ENCODE peak calls at places on chromosomes 7 and 10, in six cellular contexts. L is nephron progenitor cell; Q is CD8-positive, alpha-beta T cell; D is foreskin fibroblast; A is GM10248; C is glutamatergic neuron. B is an unnamed sample.
A peak's percentile ranks its signal among the peaks of the same experiment; 100 is the strongest.

GRCh38 chr10:98636921-98637329 is 190.2 kb upstream of the HPS1 start:
- DNase-seq in Q (no peak), D (peak; percentile 6), A (no peak), L (no peak), C (no peak), B (no peak)

GRCh38 chr7:102122026-102122425 is 164.6 kb upstream of the SH2B2 start:
- DNase-seq in Q (no peak), C (no peak), D (peak; percentile 23), A (peak; percentile 49), L (no peak), B (no peak)

GRCh38 chr10:79178614-79179403 is 110.0 kb downstream of the ZMIZ1 start:
- DNase-seq in D (peak; percentile 72), Q (no peak), L (peak; percentile 58), A (no peak), C (peak; percentile 54), B (peak; percentile 74)

GRCh38 chr10:14356921-14357320 is 26.2 kb upstream of the FRMD4A start:
- DNase-seq in D (no peak), A (no peak), C (no peak), Q (no peak), L (no peak), B (no peak)

GRCh38 chr7:84677386-84677785 is 482.8 kb upstream of the SEMA3A start:
- DNase-seq in A (no peak), D (no peak), C (no peak), L (no peak), Q (no peak), B (no peak)

GRCh38 chr7:77427996-77428603 is 12.0 kb upstream of the GSAP start:
- DNase-seq in C (no peak), D (peak; percentile 94), A (no peak), L (peak; percentile 19), Q (no peak), B (no peak)

GRCh38 chr10:100739516-100740368 is 5.6 kb upstream of the PAX2 start:
- DNase-seq in C (peak; percentile 46), D (no peak), A (no peak), L (peak; percentile 56), Q (no peak), B (no peak)

GRCh38 chr10:73762915-73763314 is 18.7 kb downstream of the SEC24C start:
- DNase-seq in L (no peak), D (no peak), A (no peak), Q (no peak), C (no peak), B (no peak)

GRCh38 chr10:37711617-37712488 is 145.6 kb downstream of the ZNF248 start:
- DNase-seq in Q (no peak), L (no peak), A (no peak), C (no peak), D (no peak), B (no peak)

GRCh38 chr7:77232467-77232866 is 32.8 kb upstream of the FGL2 start:
- DNase-seq in L (no peak), Q (no peak), A (no peak), C (no peak), D (no peak), B (no peak)

GRCh38 chr10:100826983-100827818 is 81.8 kb downstream of the PAX2 start:
- DNase-seq in Q (no peak), C (peak; percentile 55), A (peak; percentile 60), D (no peak), L (peak; percentile 56), B (no peak)

GRCh38 chr7:18590744-18591340 is 95.3 kb downstream of the HDAC9 start:
- DNase-seq in D (peak; percentile 36), Q (no peak), C (no peak), A (no peak), L (no peak), B (no peak)

GRCh38 chr7:35700865-35701264 is 5.9 kb upstream of the HERPUD2 start:
- DNase-seq in A (no peak), C (no peak), L (no peak), D (no peak), Q (no peak), B (no peak)

GRCh38 chr10:97850446-97850845 is 803 bp downstream of the GOLGA7B start:
- DNase-seq in D (no peak), A (no peak), Q (no peak), L (no peak), C (no peak), B (no peak)

GRCh38 chr10:43297534-43297933 is 30.7 kb upstream of the RASGEF1A start:
- DNase-seq in D (no peak), L (no peak), Q (no peak), A (no peak), C (no peak), B (no peak)

GRCh38 chr7:101826081-101826835 is 8.8 kb downstream of the CUX1 start:
- DNase-seq in D (no peak), C (no peak), L (no peak), Q (no peak), A (no peak), B (no peak)

GRCh38 chr10:129622736-129623135 is 155.7 kb downstream of the MGMT start:
- DNase-seq in Q (no peak), D (no peak), A (no peak), L (no peak), C (no peak), B (no peak)

GRCh38 chr7:92835851-92836488 is 403 bp downstream of the CDK6 start:
- DNase-seq in A (peak; percentile 41), Q (peak; percentile 6), C (no peak), L (no peak), D (no peak), B (peak; percentile 26)

GRCh38 chr7:38953971-38954370 is 23.7 kb upstream of the POU6F2 start:
- DNase-seq in A (no peak), L (no peak), Q (no peak), D (no peak), C (no peak), B (no peak)

GRCh38 chr10:116113721-116114501 is 159.1 kb downstream of the GFRA1 start:
- DNase-seq in C (no peak), A (no peak), Q (no peak), D (no peak), L (no peak), B (no peak)

GRCh38 chr10:70267161-70267933 is 16.5 kb downstream of the NPFFR1 start:
- DNase-seq in C (no peak), L (peak; percentile 14), D (peak; percentile 99), Q (no peak), A (no peak), B (peak; percentile 30)

GRCh38 chr7:106071356-106071998 is 40.6 kb downstream of the SYPL1 start:
- DNase-seq in L (no peak), A (peak; percentile 81), D (no peak), Q (no peak), C (no peak), B (peak; percentile 27)

GRCh38 chr10:119650062-119650461 is 1.1 kb upstream of the BAG3 start:
- DNase-seq in C (no peak), Q (no peak), A (no peak), D (no peak), L (no peak), B (no peak)

GRCh38 chr7:117019786-117020604 is 66.7 kb downstream of the ST7 start:
- DNase-seq in L (peak; percentile 68), A (no peak), Q (no peak), C (peak; percentile 86), D (peak; percentile 76), B (peak; percentile 61)

GRCh38 chr10:99659868-99660366 is 608 bp downstream of the ENTPD7 start:
- DNase-seq in A (no peak), L (no peak), D (no peak), C (no peak), Q (no peak), B (no peak)

GRCh38 chr10:127115086-127115485 is 81.3 kb downstream of the INSYN2A start:
- DNase-seq in Q (no peak), C (no peak), A (no peak), L (no peak), D (no peak), B (no peak)

GRCh38 chr10:95188593-95188992 is 5.4 kb upstream of the ACSM6 start:
- DNase-seq in A (no peak), D (no peak), C (no peak), Q (no peak), L (no peak), B (no peak)

GRCh38 chr10:93471110-93471651 is 11.0 kb downstream of the MYOF start:
- DNase-seq in Q (no peak), L (no peak), C (no peak), D (peak; percentile 95), A (no peak), B (no peak)

GRCh38 chr7:112136707-112137008 is 69.5 kb downstream of the DOCK4 start:
- DNase-seq in C (no peak), D (no peak), L (no peak), Q (no peak), A (no peak), B (no peak)

GRCh38 chr7:102860351-102860811 is 52.4 kb upstream of the LRRC17 start:
- DNase-seq in Q (no peak), L (no peak), C (no peak), A (no peak), D (peak; percentile 95), B (no peak)

GRCh38 chr7:74148491-74148890 is 25.7 kb upstream of the EIF4H start:
- DNase-seq in D (no peak), L (no peak), A (no peak), C (no peak), Q (no peak), B (no peak)

DNA sequence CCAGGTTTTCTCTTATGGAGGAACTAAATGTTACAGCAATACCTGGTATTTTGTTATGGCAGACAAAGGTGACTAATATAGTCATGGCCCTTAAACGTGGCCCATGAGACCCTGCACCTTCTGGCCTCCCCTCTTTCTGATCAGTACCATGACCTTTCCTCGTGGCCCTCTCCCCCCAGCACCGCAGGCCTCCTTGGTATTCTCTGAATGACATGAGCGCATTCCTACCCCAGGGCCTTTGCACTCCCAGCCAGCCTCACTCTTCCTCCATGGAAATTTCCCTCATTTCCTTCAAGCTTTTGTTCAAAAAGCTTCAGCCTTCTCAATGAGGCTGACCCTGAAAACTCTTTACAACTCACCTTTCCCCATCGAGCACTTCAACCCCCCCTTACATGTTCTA is 46.5 kb upstream of the EMX2 start:
- DNase-seq in C (no peak), Q (no peak), A (no peak), L (no peak), D (no peak), B (no peak)
- TF ChIP-seq CTCF in C (no peak), Q (no peak), A (no peak), L (no peak), D (no peak), B (no peak)

GRCh38 chr10:34899161-34899560 is 84.1 kb upstream of the PARD3 start:
- DNase-seq in Q (no peak), C (no peak), D (no peak), L (no peak), A (no peak), B (no peak)
- TF ChIP-seq CTCF in Q (no peak), C (no peak), D (no peak), L (no peak), A (no peak), B (no peak)

GRCh38 chr7:127158659-127159058 is 94.1 kb downstream of the GRM8 start:
- DNase-seq in A (peak; percentile 16), C (no peak), Q (no peak), D (no peak), L (no peak), B (no peak)
- TF ChIP-seq CTCF in A (peak; percentile 52), C (peak; percentile 65), Q (peak; percentile 12), D (no peak), L (peak; percentile 22), B (peak; percentile 61)

DNA sequence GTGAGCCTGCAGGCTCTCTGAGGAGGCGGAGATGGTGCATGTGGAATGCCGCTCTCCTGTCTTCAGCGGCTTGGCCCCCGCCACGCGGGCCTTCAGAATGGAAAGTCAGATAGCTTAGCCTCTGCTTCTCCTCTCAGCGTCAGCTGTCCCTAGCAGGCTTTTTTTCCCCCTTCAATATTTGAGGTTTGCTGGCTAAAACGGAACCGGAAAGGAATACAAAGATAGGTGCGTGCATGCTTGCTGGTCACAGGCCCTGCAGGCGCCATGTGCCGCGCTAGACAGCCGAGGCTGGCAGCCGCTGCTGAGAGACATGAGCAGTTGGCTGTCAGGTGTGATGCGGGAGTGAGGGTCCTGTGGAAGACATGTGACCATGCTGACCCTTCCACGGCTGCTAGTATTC is 161.2 kb upstream of the COBL start:
- DNase-seq in L (no peak), Q (no peak), C (no peak), D (no peak), A (no peak), B (no peak)
- TF ChIP-seq CTCF in L (no peak), Q (no peak), C (no peak), D (no peak), A (no peak), B (no peak)